ENCODE peak calls at places on chromosomes 12 and 14, in five cellular contexts. One of them, this sample, is unnamed.

GRCh38 chr12:46680506-46680905 is 145.3 kb downstream of the SLC38A4 start:
- DNase-seq in neuronal stem cell: no peak
- DNase-seq in H1: no peak
- DNase-seq in H9: no peak
- DNase-seq in trophoblast cell: no peak
- DNase-seq in this sample: no peak

GRCh38 chr14:102027951-102028350 is 58.9 kb downstream of the HSP90AA1 start:
- DNase-seq in H1: no peak
- DNase-seq in neuronal stem cell: no peak
- DNase-seq in H9: no peak
- DNase-seq in trophoblast cell: no peak
- DNase-seq in this sample: no peak

GRCh38 chr12:124772467-124773170 is 91.0 kb downstream of the SCARB1 start:
- DNase-seq in H9: no peak
- DNase-seq in trophoblast cell: no peak
- DNase-seq in neuronal stem cell: no peak
- DNase-seq in H1: no peak
- DNase-seq in this sample: no peak

GRCh38 chr14:103880986-103881926 is 33.9 kb upstream of the PPP1R13B start:
- DNase-seq in H1: no peak
- DNase-seq in neuronal stem cell: no peak
- DNase-seq in H9: no peak
- DNase-seq in trophoblast cell: no peak
- DNase-seq in this sample: no peak

GRCh38 chr14:74517731-74518130 is 24.2 kb downstream of the ISCA2 start:
- DNase-seq in trophoblast cell: no peak
- DNase-seq in H9: no peak
- DNase-seq in neuronal stem cell: no peak
- DNase-seq in H1: no peak
- DNase-seq in this sample: no peak

GRCh38 chr12:16224196-16224595 is 53.3 kb downstream of the SLC15A5 start:
- DNase-seq in H1: no peak
- DNase-seq in neuronal stem cell: no peak
- DNase-seq in trophoblast cell: no peak
- DNase-seq in H9: no peak
- DNase-seq in this sample: no peak

GRCh38 chr12:25491396-25491948 is 61.6 kb downstream of the LMNTD1 start:
- DNase-seq in trophoblast cell: peak; percentile 52
- DNase-seq in neuronal stem cell: peak; percentile 50
- DNase-seq in H9: no peak
- DNase-seq in H1: no peak
- DNase-seq in this sample: no peak

GRCh38 chr14:93984987-93985410 is 8.6 kb upstream of the ASB2 start:
- DNase-seq in H1: no peak
- DNase-seq in neuronal stem cell: peak; percentile 9
- DNase-seq in H9: peak; percentile 65
- DNase-seq in trophoblast cell: peak; percentile 53
- DNase-seq in this sample: peak; percentile 72

GRCh38 chr14:29486132-29486531 is 441.5 kb downstream of the PRKD1 start:
- DNase-seq in H9: no peak
- DNase-seq in trophoblast cell: no peak
- DNase-seq in H1: no peak
- DNase-seq in neuronal stem cell: no peak
- DNase-seq in this sample: no peak

GRCh38 chr12:52402377-52402776 is 3.8 kb downstream of the KRT82 start:
- DNase-seq in H9: no peak
- DNase-seq in trophoblast cell: no peak
- DNase-seq in neuronal stem cell: no peak
- DNase-seq in H1: no peak
- DNase-seq in this sample: no peak

GRCh38 chr12:51392556-51393237 is 1.5 kb upstream of the GALNT6 start:
- DNase-seq in neuronal stem cell: peak; percentile 24
- DNase-seq in trophoblast cell: peak; percentile 95
- DNase-seq in H1: no peak
- DNase-seq in H9: peak; percentile 71
- DNase-seq in this sample: peak; percentile 89

GRCh38 chr12:119693511-119693910 is 25.6 kb downstream of the PRKAB1 start:
- DNase-seq in neuronal stem cell: no peak
- DNase-seq in H9: no peak
- DNase-seq in trophoblast cell: no peak
- DNase-seq in H1: no peak
- DNase-seq in this sample: no peak

GRCh38 chr14:85534914-85535313 is 5.0 kb downstream of the FLRT2 start:
- DNase-seq in H1: no peak
- DNase-seq in trophoblast cell: no peak
- DNase-seq in neuronal stem cell: peak; percentile 17
- DNase-seq in H9: no peak
- DNase-seq in this sample: peak; percentile 28

GRCh38 chr12:124764451-124764850 is 99.2 kb downstream of the SCARB1 start:
- DNase-seq in H9: no peak
- DNase-seq in neuronal stem cell: no peak
- DNase-seq in trophoblast cell: peak; percentile 92
- DNase-seq in H1: no peak
- DNase-seq in this sample: peak; percentile 90

GRCh38 chr14:103257211-103257962 is 76.7 kb upstream of the EIF5 start:
- DNase-seq in neuronal stem cell: no peak
- DNase-seq in H1: no peak
- DNase-seq in H9: no peak
- DNase-seq in trophoblast cell: peak; percentile 89
- DNase-seq in this sample: peak; percentile 47

GRCh38 chr12:82848846-82849245 is 162.1 kb downstream of the TMTC2 start:
- DNase-seq in H9: no peak
- DNase-seq in H1: no peak
- DNase-seq in neuronal stem cell: no peak
- DNase-seq in trophoblast cell: peak; percentile 35
- DNase-seq in this sample: no peak

GRCh38 chr12:1619599-1619998 is 9.4 kb upstream of the WNT5B start:
- DNase-seq in H9: no peak
- DNase-seq in trophoblast cell: no peak
- DNase-seq in H1: no peak
- DNase-seq in neuronal stem cell: no peak
- DNase-seq in this sample: no peak

GRCh38 chr12:129169928-129170327 is 316.6 kb downstream of the GLT1D1 start:
- DNase-seq in H1: no peak
- DNase-seq in trophoblast cell: no peak
- DNase-seq in H9: no peak
- DNase-seq in neuronal stem cell: no peak
- DNase-seq in this sample: no peak

GRCh38 chr14:61176686-61177085 is 104.5 kb downstream of the TMEM30B start:
- DNase-seq in H9: no peak
- DNase-seq in H1: no peak
- DNase-seq in trophoblast cell: peak; percentile 54
- DNase-seq in neuronal stem cell: no peak
- DNase-seq in this sample: no peak

GRCh38 chr12:95994476-95994875 is 1.7 kb downstream of the HAL start:
- DNase-seq in neuronal stem cell: no peak
- DNase-seq in H1: no peak
- DNase-seq in H9: no peak
- DNase-seq in trophoblast cell: no peak
- DNase-seq in this sample: no peak

DNA sequence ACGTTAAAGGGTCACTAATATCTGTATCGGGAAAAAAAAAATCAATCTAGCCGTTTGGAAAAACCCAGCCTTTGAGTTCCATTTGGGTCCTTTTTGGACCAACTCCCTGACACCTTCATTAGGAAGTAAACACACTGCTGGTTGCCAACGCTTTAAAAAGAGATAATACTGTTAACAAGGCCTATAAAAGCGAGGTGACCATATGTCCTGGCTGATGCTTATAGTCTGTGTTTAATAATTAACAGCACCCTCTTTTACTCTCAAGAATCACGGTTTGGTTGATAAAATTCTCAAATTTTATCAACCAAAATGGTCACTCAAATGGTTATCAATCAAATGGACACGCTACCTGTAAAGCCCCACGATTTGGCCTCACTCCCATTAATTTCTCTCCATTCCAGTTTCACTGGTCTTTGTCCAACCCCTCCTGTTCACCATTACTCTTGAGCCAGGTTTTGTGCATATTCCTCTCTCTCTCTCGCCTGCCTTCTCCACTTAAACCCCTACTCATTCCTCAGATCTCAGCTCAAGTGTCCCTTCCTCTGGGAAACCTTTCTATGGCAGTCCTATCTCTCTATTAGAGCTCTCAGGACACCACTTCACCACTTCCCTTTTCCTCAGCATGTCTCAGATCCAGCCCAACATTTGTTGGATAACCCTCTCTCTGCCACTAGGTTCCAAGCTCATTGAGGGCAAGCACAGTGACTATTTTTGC is 9.5 kb downstream of the BTG1 start:
- DNase-seq in H9: no peak
- DNase-seq in H1: no peak
- DNase-seq in trophoblast cell: no peak
- DNase-seq in neuronal stem cell: no peak
- DNase-seq in this sample: no peak
- H3K23ac ChIP-seq in H9: no peak overlapping the region
- H3K23ac ChIP-seq in H1: no peak overlapping the region
- H3K23ac ChIP-seq in trophoblast cell: no peak overlapping the region
- H3K23ac ChIP-seq in neuronal stem cell: no peak overlapping the region
- H3K23ac ChIP-seq in this sample: no peak overlapping the region

DNA sequence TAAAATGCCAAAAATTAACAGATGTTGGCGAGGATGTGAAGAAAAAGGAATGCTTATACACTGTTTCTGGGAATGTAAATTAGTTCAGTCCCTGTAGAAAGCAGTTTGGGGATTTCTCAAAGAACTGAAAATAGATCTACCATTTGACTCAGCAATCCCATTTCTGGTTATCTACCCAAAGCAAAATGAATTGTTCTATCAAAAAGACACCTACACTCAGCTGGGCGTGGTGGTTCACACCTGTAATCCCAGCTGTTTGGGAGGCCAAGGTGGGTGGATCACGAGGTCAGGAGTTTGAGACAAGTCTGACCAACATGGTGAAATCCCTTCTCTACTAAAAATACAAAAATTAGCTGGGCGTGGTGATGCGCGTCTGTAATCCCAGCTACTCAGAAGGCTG is 279.3 kb upstream of the PDE3A start:
- DNase-seq in H9: no peak
- DNase-seq in H1: no peak
- DNase-seq in trophoblast cell: no peak
- DNase-seq in neuronal stem cell: no peak
- DNase-seq in this sample: no peak
- H2BK12ac ChIP-seq in H9: no peak overlapping the region
- H2BK12ac ChIP-seq in H1: no peak overlapping the region
- H2BK12ac ChIP-seq in trophoblast cell: no peak overlapping the region
- H2BK12ac ChIP-seq in neuronal stem cell: no peak overlapping the region
- H2BK12ac ChIP-seq in this sample: no peak overlapping the region

DNA sequence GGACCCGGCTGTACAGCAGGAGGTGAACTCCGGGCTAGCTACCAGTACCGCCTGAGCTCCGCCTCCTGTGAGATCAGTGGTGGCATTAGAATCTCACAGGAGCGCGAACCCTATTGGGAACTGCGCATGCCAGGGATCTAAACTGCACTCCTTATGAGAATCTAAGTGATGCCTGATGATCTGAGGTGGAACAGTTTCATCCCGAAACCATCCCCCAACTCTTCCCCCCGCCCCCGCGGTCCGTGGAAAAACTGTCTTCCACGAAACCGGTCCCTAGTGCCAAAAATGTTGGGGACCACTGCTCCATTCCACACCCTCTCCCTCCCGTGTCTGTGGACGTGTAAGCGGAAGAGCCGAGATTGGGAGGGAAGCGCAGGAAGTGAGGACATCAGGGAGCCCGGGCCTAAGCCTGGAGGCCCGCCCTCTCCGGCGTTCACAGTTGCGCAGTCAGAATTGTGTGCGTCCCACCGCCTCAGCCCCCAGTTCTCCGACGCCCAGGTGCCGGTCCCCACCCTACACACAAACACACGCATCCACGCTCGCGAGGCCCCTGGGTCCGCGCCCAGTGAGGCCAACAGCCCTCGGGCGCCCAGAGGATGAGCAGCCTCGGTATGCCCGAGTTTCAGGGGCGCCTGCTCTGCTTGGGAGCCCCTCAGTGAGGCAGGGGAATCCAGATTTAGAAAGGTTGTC is 1.8 kb upstream of the RNASE4 start:
- DNase-seq in trophoblast cell: peak; percentile 92
- DNase-seq in H9: peak; percentile 84
- DNase-seq in H1: no peak
- DNase-seq in neuronal stem cell: peak; percentile 82
- DNase-seq in this sample: peak; percentile 97
- H3K23ac ChIP-seq in trophoblast cell: no peak overlapping the region
- H3K23ac ChIP-seq in H9: no peak overlapping the region
- H3K23ac ChIP-seq in H1: no peak overlapping the region
- H3K23ac ChIP-seq in neuronal stem cell: peak overlapping the region; percentile 90
- H3K23ac ChIP-seq in this sample: no peak overlapping the region

GRCh38 chr12:31499567-31499966 is 91.4 kb downstream of the DENND5B start:
- DNase-seq in H9: no peak
- DNase-seq in trophoblast cell: no peak
- DNase-seq in H1: no peak
- DNase-seq in neuronal stem cell: no peak
- DNase-seq in this sample: no peak
- H2BK12ac ChIP-seq in H9: no peak overlapping the region
- H2BK12ac ChIP-seq in trophoblast cell: no peak overlapping the region
- H2BK12ac ChIP-seq in H1: no peak overlapping the region
- H2BK12ac ChIP-seq in neuronal stem cell: no peak overlapping the region
- H2BK12ac ChIP-seq in this sample: no peak overlapping the region

GRCh38 chr14:20455355-20456300 is 602 bp downstream of the APEX1 start:
- DNase-seq in neuronal stem cell: no peak
- DNase-seq in H1: no peak
- DNase-seq in H9: no peak
- DNase-seq in trophoblast cell: peak; percentile 75
- DNase-seq in this sample: peak; percentile 97
- H3K23ac ChIP-seq in neuronal stem cell: peak overlapping the region; percentile 78
- H3K23ac ChIP-seq in H1: no peak overlapping the region
- H3K23ac ChIP-seq in H9: no peak overlapping the region
- H3K23ac ChIP-seq in trophoblast cell: no peak overlapping the region
- H3K23ac ChIP-seq in this sample: no peak overlapping the region

GRCh38 chr14:90341784-90342183 is 10.0 kb upstream of the NRDE2 start:
- DNase-seq in trophoblast cell: no peak
- DNase-seq in H9: no peak
- DNase-seq in H1: no peak
- DNase-seq in neuronal stem cell: no peak
- DNase-seq in this sample: no peak
- H2BK12ac ChIP-seq in trophoblast cell: no peak overlapping the region
- H2BK12ac ChIP-seq in H9: no peak overlapping the region
- H2BK12ac ChIP-seq in H1: no peak overlapping the region
- H2BK12ac ChIP-seq in neuronal stem cell: no peak overlapping the region
- H2BK12ac ChIP-seq in this sample: no peak overlapping the region

DNA sequence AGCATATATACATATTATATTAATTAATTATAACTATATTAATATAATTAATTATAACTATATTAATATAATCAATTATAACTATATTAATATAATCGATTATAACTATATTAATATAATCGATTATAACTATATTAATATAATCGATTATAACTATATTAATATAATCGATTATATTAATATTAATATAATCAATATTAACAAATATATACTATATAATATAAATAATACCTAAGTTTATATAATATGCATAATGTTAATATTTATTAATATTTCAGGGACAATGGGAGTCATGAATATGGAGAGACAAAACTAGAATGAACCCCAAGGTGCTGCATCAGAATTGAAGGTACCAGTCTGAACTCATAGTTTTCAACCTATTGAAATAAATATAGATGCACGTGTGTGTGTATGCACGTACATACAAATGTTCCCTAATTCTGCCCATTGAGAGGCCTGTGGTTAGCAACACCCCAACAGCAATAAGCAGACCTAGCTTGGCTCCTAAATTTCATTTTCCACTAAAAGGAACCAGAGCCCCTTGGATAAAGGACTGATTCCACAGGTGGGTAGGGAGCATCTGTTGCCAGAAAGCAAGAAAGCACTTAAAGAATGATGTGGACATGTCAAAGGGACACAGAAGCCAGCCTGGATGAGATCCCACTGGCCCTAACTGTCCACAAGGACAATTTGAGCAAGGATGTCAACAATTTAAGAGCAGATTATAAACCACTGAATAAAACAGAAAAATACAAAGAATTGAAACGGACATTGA is 21.3 kb downstream of the SSH1 start:
- DNase-seq in neuronal stem cell: no peak
- DNase-seq in trophoblast cell: no peak
- DNase-seq in H1: no peak
- DNase-seq in H9: no peak
- DNase-seq in this sample: no peak
- H3K23ac ChIP-seq in neuronal stem cell: no peak overlapping the region
- H3K23ac ChIP-seq in trophoblast cell: no peak overlapping the region
- H3K23ac ChIP-seq in H1: no peak overlapping the region
- H3K23ac ChIP-seq in H9: no peak overlapping the region
- H3K23ac ChIP-seq in this sample: no peak overlapping the region

This sample was measured in mesenchymal stem cell.